ENCODE peak calls at places on chromosomes 2 and 18, in six cellular contexts. One of them, this sample, is unnamed.

GRCh38 chr18:8416212-8417019 is 192.8 kb upstream of the RAB12 start:
- DNase-seq in stimulated activated naive CD8-positive, alpha-beta T cell treated with anti-CD3 and anti-CD28 coated beads, Interleukin-15, Interleukin-2, amounts not matched to agents 100 U/mL and 50 U/mL, for 24 hours: no peak
- DNase-seq in H1: no peak
- DNase-seq in activated CD4-positive, alpha-beta T cell treated with anti-CD3 and anti-CD28 coated beads for 1 hour: no peak
- DNase-seq in Kasumi-1: no peak
- DNase-seq in HL-60: no peak
- DNase-seq in this sample: no peak

GRCh38 chr2:197034292-197034691 is 107.8 kb upstream of the PGAP1 start:
- DNase-seq in HL-60: no peak
- DNase-seq in Kasumi-1: no peak
- DNase-seq in H1: no peak
- DNase-seq in activated CD4-positive, alpha-beta T cell treated with anti-CD3 and anti-CD28 coated beads for 1 hour: no peak
- DNase-seq in stimulated activated naive CD8-positive, alpha-beta T cell treated with anti-CD3 and anti-CD28 coated beads, Interleukin-15, Interleukin-2, amounts not matched to agents 100 U/mL and 50 U/mL, for 24 hours: no peak
- DNase-seq in this sample: no peak

GRCh38 chr18:33901894-33902512 is 322.7 kb downstream of the NOL4 start:
- DNase-seq in H1: no peak
- DNase-seq in Kasumi-1: peak
- DNase-seq in HL-60: no peak
- DNase-seq in stimulated activated naive CD8-positive, alpha-beta T cell treated with anti-CD3 and anti-CD28 coated beads, Interleukin-15, Interleukin-2, amounts not matched to agents 100 U/mL and 50 U/mL, for 24 hours: no peak
- DNase-seq in activated CD4-positive, alpha-beta T cell treated with anti-CD3 and anti-CD28 coated beads for 1 hour: no peak
- DNase-seq in this sample: no peak

GRCh38 chr2:64899081-64899865 is 89.9 kb upstream of the SLC1A4 start:
- DNase-seq in stimulated activated naive CD8-positive, alpha-beta T cell treated with anti-CD3 and anti-CD28 coated beads, Interleukin-15, Interleukin-2, amounts not matched to agents 100 U/mL and 50 U/mL, for 24 hours: no peak
- DNase-seq in H1: no peak
- DNase-seq in HL-60: no peak
- DNase-seq in Kasumi-1: no peak
- DNase-seq in activated CD4-positive, alpha-beta T cell treated with anti-CD3 and anti-CD28 coated beads for 1 hour: no peak
- DNase-seq in this sample: no peak

GRCh38 chr18:21550510-21550970 is 50.0 kb downstream of the ESCO1 start:
- DNase-seq in Kasumi-1: no peak
- DNase-seq in stimulated activated naive CD8-positive, alpha-beta T cell treated with anti-CD3 and anti-CD28 coated beads, Interleukin-15, Interleukin-2, amounts not matched to agents 100 U/mL and 50 U/mL, for 24 hours: no peak
- DNase-seq in HL-60: no peak
- DNase-seq in H1: no peak
- DNase-seq in activated CD4-positive, alpha-beta T cell treated with anti-CD3 and anti-CD28 coated beads for 1 hour: no peak
- DNase-seq in this sample: no peak

GRCh38 chr2:197599285-197599965 is 76.0 kb downstream of the RFTN2 start:
- DNase-seq in HL-60: peak
- DNase-seq in H1: peak
- DNase-seq in activated CD4-positive, alpha-beta T cell treated with anti-CD3 and anti-CD28 coated beads for 1 hour: no peak
- DNase-seq in Kasumi-1: peak
- DNase-seq in stimulated activated naive CD8-positive, alpha-beta T cell treated with anti-CD3 and anti-CD28 coated beads, Interleukin-15, Interleukin-2, amounts not matched to agents 100 U/mL and 50 U/mL, for 24 hours: peak
- DNase-seq in this sample: peak

GRCh38 chr2:121255363-121255762 is 29.6 kb downstream of the TFCP2L1 start:
- DNase-seq in activated CD4-positive, alpha-beta T cell treated with anti-CD3 and anti-CD28 coated beads for 1 hour: no peak
- DNase-seq in HL-60: no peak
- DNase-seq in stimulated activated naive CD8-positive, alpha-beta T cell treated with anti-CD3 and anti-CD28 coated beads, Interleukin-15, Interleukin-2, amounts not matched to agents 100 U/mL and 50 U/mL, for 24 hours: no peak
- DNase-seq in Kasumi-1: no peak
- DNase-seq in H1: no peak
- DNase-seq in this sample: no peak

GRCh38 chr18:21763846-21764646 is 23.5 kb downstream of the MIB1 start:
- DNase-seq in activated CD4-positive, alpha-beta T cell treated with anti-CD3 and anti-CD28 coated beads for 1 hour: no peak
- DNase-seq in H1: no peak
- DNase-seq in HL-60: no peak
- DNase-seq in Kasumi-1: no peak
- DNase-seq in stimulated activated naive CD8-positive, alpha-beta T cell treated with anti-CD3 and anti-CD28 coated beads, Interleukin-15, Interleukin-2, amounts not matched to agents 100 U/mL and 50 U/mL, for 24 hours: no peak
- DNase-seq in this sample: no peak

GRCh38 chr2:37916512-37917082 is 8.5 kb upstream of the RMDN2 start:
- DNase-seq in H1: no peak
- DNase-seq in Kasumi-1: no peak
- DNase-seq in stimulated activated naive CD8-positive, alpha-beta T cell treated with anti-CD3 and anti-CD28 coated beads, Interleukin-15, Interleukin-2, amounts not matched to agents 100 U/mL and 50 U/mL, for 24 hours: no peak
- DNase-seq in HL-60: no peak
- DNase-seq in activated CD4-positive, alpha-beta T cell treated with anti-CD3 and anti-CD28 coated beads for 1 hour: no peak
- DNase-seq in this sample: no peak

GRCh38 chr2:65164379-65165023 is 34.6 kb upstream of the RAB1A start:
- DNase-seq in H1: no peak
- DNase-seq in HL-60: peak
- DNase-seq in activated CD4-positive, alpha-beta T cell treated with anti-CD3 and anti-CD28 coated beads for 1 hour: no peak
- DNase-seq in stimulated activated naive CD8-positive, alpha-beta T cell treated with anti-CD3 and anti-CD28 coated beads, Interleukin-15, Interleukin-2, amounts not matched to agents 100 U/mL and 50 U/mL, for 24 hours: no peak
- DNase-seq in Kasumi-1: peak
- DNase-seq in this sample: no peak

GRCh38 chr18:75363446-75364225 is 63.9 kb downstream of the SMIM21 start:
- DNase-seq in H1: no peak
- DNase-seq in stimulated activated naive CD8-positive, alpha-beta T cell treated with anti-CD3 and anti-CD28 coated beads, Interleukin-15, Interleukin-2, amounts not matched to agents 100 U/mL and 50 U/mL, for 24 hours: no peak
- DNase-seq in activated CD4-positive, alpha-beta T cell treated with anti-CD3 and anti-CD28 coated beads for 1 hour: no peak
- DNase-seq in HL-60: no peak
- DNase-seq in Kasumi-1: no peak
- DNase-seq in this sample: no peak

GRCh38 chr2:167134381-167135072 is 246.2 kb downstream of the XIRP2 start:
- DNase-seq in H1: no peak
- DNase-seq in HL-60: no peak
- DNase-seq in activated CD4-positive, alpha-beta T cell treated with anti-CD3 and anti-CD28 coated beads for 1 hour: no peak
- DNase-seq in stimulated activated naive CD8-positive, alpha-beta T cell treated with anti-CD3 and anti-CD28 coated beads, Interleukin-15, Interleukin-2, amounts not matched to agents 100 U/mL and 50 U/mL, for 24 hours: no peak
- DNase-seq in Kasumi-1: no peak
- DNase-seq in this sample: no peak

GRCh38 chr2:109214651-109215371 is 85.8 kb downstream of the SH3RF3 start:
- DNase-seq in H1: no peak
- DNase-seq in Kasumi-1: no peak
- DNase-seq in HL-60: no peak
- DNase-seq in stimulated activated naive CD8-positive, alpha-beta T cell treated with anti-CD3 and anti-CD28 coated beads, Interleukin-15, Interleukin-2, amounts not matched to agents 100 U/mL and 50 U/mL, for 24 hours: peak
- DNase-seq in activated CD4-positive, alpha-beta T cell treated with anti-CD3 and anti-CD28 coated beads for 1 hour: no peak
- DNase-seq in this sample: no peak

GRCh38 chr2:44912660-44913059 is 28.8 kb upstream of the SIX3 start:
- DNase-seq in activated CD4-positive, alpha-beta T cell treated with anti-CD3 and anti-CD28 coated beads for 1 hour: no peak
- DNase-seq in stimulated activated naive CD8-positive, alpha-beta T cell treated with anti-CD3 and anti-CD28 coated beads, Interleukin-15, Interleukin-2, amounts not matched to agents 100 U/mL and 50 U/mL, for 24 hours: no peak
- DNase-seq in H1: no peak
- DNase-seq in Kasumi-1: no peak
- DNase-seq in HL-60: no peak
- DNase-seq in this sample: no peak

GRCh38 chr2:226478121-226478809 is 321.4 kb downstream of the IRS1 start:
- DNase-seq in H1: no peak
- DNase-seq in activated CD4-positive, alpha-beta T cell treated with anti-CD3 and anti-CD28 coated beads for 1 hour: no peak
- DNase-seq in stimulated activated naive CD8-positive, alpha-beta T cell treated with anti-CD3 and anti-CD28 coated beads, Interleukin-15, Interleukin-2, amounts not matched to agents 100 U/mL and 50 U/mL, for 24 hours: no peak
- DNase-seq in HL-60: no peak
- DNase-seq in Kasumi-1: no peak
- DNase-seq in this sample: no peak

GRCh38 chr2:197885587-197885986 is 81.2 kb downstream of the PLCL1 start:
- DNase-seq in HL-60: no peak
- DNase-seq in activated CD4-positive, alpha-beta T cell treated with anti-CD3 and anti-CD28 coated beads for 1 hour: no peak
- DNase-seq in Kasumi-1: no peak
- DNase-seq in H1: no peak
- DNase-seq in stimulated activated naive CD8-positive, alpha-beta T cell treated with anti-CD3 and anti-CD28 coated beads, Interleukin-15, Interleukin-2, amounts not matched to agents 100 U/mL and 50 U/mL, for 24 hours: no peak
- DNase-seq in this sample: no peak

GRCh38 chr2:42954227-42954962 is 162.0 kb upstream of the HAAO start:
- DNase-seq in HL-60: no peak
- DNase-seq in Kasumi-1: no peak
- DNase-seq in activated CD4-positive, alpha-beta T cell treated with anti-CD3 and anti-CD28 coated beads for 1 hour: no peak
- DNase-seq in H1: no peak
- DNase-seq in stimulated activated naive CD8-positive, alpha-beta T cell treated with anti-CD3 and anti-CD28 coated beads, Interleukin-15, Interleukin-2, amounts not matched to agents 100 U/mL and 50 U/mL, for 24 hours: no peak
- DNase-seq in this sample: no peak

GRCh38 chr2:61575447-61575859 is 37.3 kb upstream of the XPO1 start:
- DNase-seq in stimulated activated naive CD8-positive, alpha-beta T cell treated with anti-CD3 and anti-CD28 coated beads, Interleukin-15, Interleukin-2, amounts not matched to agents 100 U/mL and 50 U/mL, for 24 hours: no peak
- DNase-seq in H1: no peak
- DNase-seq in HL-60: no peak
- DNase-seq in activated CD4-positive, alpha-beta T cell treated with anti-CD3 and anti-CD28 coated beads for 1 hour: no peak
- DNase-seq in Kasumi-1: no peak
- DNase-seq in this sample: no peak

GRCh38 chr2:187576906-187577305 is 22.7 kb upstream of the TFPI start:
- DNase-seq in Kasumi-1: no peak
- DNase-seq in activated CD4-positive, alpha-beta T cell treated with anti-CD3 and anti-CD28 coated beads for 1 hour: no peak
- DNase-seq in HL-60: no peak
- DNase-seq in stimulated activated naive CD8-positive, alpha-beta T cell treated with anti-CD3 and anti-CD28 coated beads, Interleukin-15, Interleukin-2, amounts not matched to agents 100 U/mL and 50 U/mL, for 24 hours: no peak
- DNase-seq in H1: no peak
- DNase-seq in this sample: no peak

GRCh38 chr2:96315400-96316071 is 9.6 kb upstream of the ITPRIPL1 start:
- DNase-seq in stimulated activated naive CD8-positive, alpha-beta T cell treated with anti-CD3 and anti-CD28 coated beads, Interleukin-15, Interleukin-2, amounts not matched to agents 100 U/mL and 50 U/mL, for 24 hours: peak
- DNase-seq in H1: no peak
- DNase-seq in HL-60: peak
- DNase-seq in activated CD4-positive, alpha-beta T cell treated with anti-CD3 and anti-CD28 coated beads for 1 hour: no peak
- DNase-seq in Kasumi-1: peak
- DNase-seq in this sample: no peak